ENCODE peak calls at places on chromosomes 11 and 22, in ten cellular contexts. W is sigmoid colon, N is K562, S is stomach, Z is HepG2, A is GM12891, F is HCT116, G is transverse colon, J is endothelial cell of umbilical vein, B is Panc1. U is an unnamed sample.
A peak's percentile ranks its signal among the peaks of the same experiment; 100 is the strongest.

GRCh38 chr11:27913650-27914049 is 194.3 kb downstream of the KIF18A start:
- DNase-seq in Z (no peak), S (no peak), N (no peak), B (no peak), F (no peak), A (no peak), J (peak; percentile 5), W (no peak), G (no peak), U (no peak)

GRCh38 chr11:35111171-35112055 is 27.6 kb upstream of the CD44 start:
- DNase-seq in J (peak; percentile 47), G (peak; percentile 31), A (no peak), W (no peak), N (peak; percentile 28), Z (no peak), F (no peak), B (no peak), S (no peak), U (no peak)

GRCh38 chr11:105432241-105432995 is 177.5 kb upstream of the GRIA4 start:
- DNase-seq in F (no peak), G (no peak), W (no peak), Z (no peak), J (peak; percentile 78), B (no peak), N (no peak), S (no peak), A (no peak), U (no peak)

GRCh38 chr11:100719809-100720221 is 32.7 kb downstream of the ARHGAP42 start:
- DNase-seq in W (no peak), G (peak; percentile 39), S (peak; percentile 66), J (peak; percentile 96), Z (no peak), F (peak; percentile 63), A (no peak), N (peak; percentile 25), B (no peak), U (no peak)

GRCh38 chr11:106327134-106327533 is 249.7 kb downstream of the AASDHPPT start:
- DNase-seq in F (no peak), B (no peak), A (no peak), S (no peak), J (no peak), Z (no peak), G (no peak), W (no peak), N (no peak), U (no peak)

GRCh38 chr11:128859563-128860441 is 7.3 kb downstream of the KCNJ1 start:
- DNase-seq in A (peak; percentile 71), J (peak; percentile 74), S (peak; percentile 84), B (peak; percentile 45), G (peak; percentile 71), F (peak; percentile 68), Z (peak; percentile 35), N (peak; percentile 61), W (no peak), U (no peak)

GRCh38 chr11:57547854-57548377 is 10.5 kb downstream of the SMTNL1 start:
- DNase-seq in S (no peak), J (peak; percentile 23), Z (no peak), G (no peak), N (no peak), F (no peak), B (no peak), A (peak; percentile 74), W (no peak), U (no peak)

GRCh38 chr11:63683133-63683991 is 2.1 kb downstream of the RTN3 start:
- DNase-seq in Z (no peak), G (no peak), J (peak; percentile 25), N (peak; percentile 53), A (no peak), W (no peak), B (no peak), F (no peak), S (no peak), U (no peak)

GRCh38 chr22:49941507-49942316 is 18.9 kb upstream of the PIM3 start:
- DNase-seq in G (no peak), Z (no peak), A (no peak), S (no peak), B (no peak), N (no peak), W (no peak), J (no peak), F (no peak), U (no peak)

GRCh38 chr11:95088946-95089619 is 563 bp upstream of the ENDOD1 start:
- DNase-seq in A (no peak), N (no peak), W (no peak), Z (no peak), G (no peak), S (peak; percentile 73), J (no peak), B (no peak), F (no peak), U (peak; percentile 40)

GRCh38 chr11:95092549-95093324 is 3.1 kb downstream of the ENDOD1 start:
- DNase-seq in A (no peak), W (no peak), J (peak; percentile 27), F (no peak), Z (peak; percentile 85), S (no peak), G (peak; percentile 78), N (peak; percentile 35), B (peak; percentile 61), U (no peak)

GRCh38 chr11:95091663-95092062 is 2.0 kb downstream of the ENDOD1 start:
- DNase-seq in S (no peak), G (no peak), N (no peak), F (no peak), A (no peak), Z (no peak), J (no peak), B (no peak), W (no peak), U (no peak)

GRCh38 chr11:95087171-95087570 is 2.5 kb upstream of the ENDOD1 start:
- DNase-seq in Z (no peak), W (no peak), F (no peak), J (no peak), A (no peak), S (no peak), B (no peak), N (no peak), G (no peak), U (no peak)

GRCh38 chr11:95089620-95090542 is at the start of gene ENDOD1:
- DNase-seq in F (no peak), G (peak; percentile 88), B (no peak), J (peak; percentile 87), N (peak; percentile 89), W (peak; percentile 88), Z (peak; percentile 57), A (peak; percentile 78), S (peak; percentile 85), U (peak; percentile 72)
- TF ChIP-seq POLR2AphosphoS5 in F (peak; percentile 91), G (peak; percentile 94), B (peak; percentile 58), J (peak; percentile 68), N (peak; percentile 50), W (peak; percentile 80), Z (no peak), A (peak; percentile 35), S (peak; percentile 74), U (peak; percentile 32)

GRCh38 chr11:845872-846271 is 3.2 kb downstream of the TSPAN4 start:
- DNase-seq in W (no peak), A (no peak), N (no peak), Z (no peak), F (no peak), G (no peak), J (peak; percentile 46), S (no peak), B (no peak), U (no peak)
- TF ChIP-seq POLR2AphosphoS5 in W (no peak), A (no peak), N (no peak), Z (no peak), F (no peak), G (no peak), J (peak; percentile 40), S (no peak), B (no peak), U (no peak)

GRCh38 chr22:38314140-38314991 is 2.9 kb downstream of the CSNK1E start:
- DNase-seq in J (peak; percentile 9), W (no peak), F (no peak), A (no peak), N (no peak), S (no peak), Z (no peak), B (no peak), G (peak; percentile 44), U (no peak)
- TF ChIP-seq POLR2AphosphoS5 in J (no peak), W (no peak), F (no peak), A (no peak), N (no peak), S (no peak), Z (no peak), B (no peak), G (no peak), U (no peak)

GRCh38 chr11:119716475-119717057 is 12.4 kb downstream of the NECTIN1 start:
- DNase-seq in G (no peak), Z (no peak), N (no peak), B (no peak), J (no peak), F (no peak), S (no peak), W (no peak), A (no peak), U (no peak)
- TF ChIP-seq POLR2AphosphoS5 in G (no peak), Z (no peak), N (no peak), B (no peak), J (no peak), F (no peak), S (no peak), W (no peak), A (no peak), U (no peak)

DNA sequence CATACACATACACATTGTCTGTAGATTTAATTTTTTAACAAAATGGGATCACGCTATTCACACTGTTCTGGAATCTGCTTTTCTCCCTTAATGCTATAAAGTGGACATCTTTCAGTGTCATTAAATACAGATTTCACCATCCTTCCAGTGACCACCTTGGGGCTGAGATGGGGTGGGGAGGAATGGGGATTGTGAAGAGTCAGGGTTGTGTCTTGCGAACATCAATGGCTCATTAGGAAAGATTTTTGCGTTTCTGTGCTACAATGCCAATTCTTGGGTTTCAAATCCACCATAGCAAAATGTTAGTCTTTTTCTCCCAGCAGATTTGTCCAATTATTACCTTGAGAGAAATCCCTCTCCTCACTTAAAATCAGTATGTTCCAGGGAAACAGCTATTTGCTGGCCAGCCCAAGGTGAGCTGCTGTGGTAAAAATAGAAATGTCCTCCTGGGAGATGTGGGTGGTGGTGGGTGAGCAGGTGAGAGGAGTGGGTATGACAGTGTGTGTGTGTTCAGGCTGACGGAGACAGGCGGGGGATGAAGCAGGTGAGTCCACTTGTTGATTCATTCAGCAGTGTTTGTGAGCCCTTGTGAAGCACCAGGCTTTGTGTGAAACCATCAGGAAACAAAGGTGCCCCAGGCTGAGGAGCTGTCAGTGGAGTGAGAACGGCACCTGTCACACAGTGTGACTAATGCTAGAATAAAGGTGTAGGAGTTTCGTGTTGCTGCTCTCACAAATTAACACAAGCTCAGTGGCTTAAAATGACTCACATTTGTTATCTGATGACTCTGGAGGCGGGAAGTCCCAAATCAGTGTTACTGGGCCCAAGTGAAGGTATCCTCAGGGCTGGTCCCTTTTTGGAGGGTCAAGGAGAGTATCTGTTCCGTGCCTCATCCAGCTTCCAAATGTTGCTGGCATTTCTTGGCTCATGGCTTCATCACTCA is 1.7 kb upstream of the CBX6 start:
- DNase-seq in B (no peak), Z (no peak), A (no peak), W (peak; percentile 53), G (no peak), J (no peak), F (no peak), S (peak; percentile 25), N (no peak), U (peak; percentile 17)
- TF ChIP-seq POLR2AphosphoS5 in B (no peak), Z (no peak), A (no peak), W (no peak), G (no peak), J (no peak), F (no peak), S (no peak), N (no peak), U (no peak)

U was measured in breast epithelium.